ENCODE peak calls at places on chromosomes 16 and 17, in eight cellular contexts. R, Q, P, B, E, L, U and Y are unnamed samples.

GRCh38 chr17:14859521-14859920 is 405.6 kb downstream of the PMP22 start:
- DNase-seq in R (no peak), Q (no peak), P (no peak), B (no peak), E (no peak), L (no peak), U (no peak), Y (no peak)

GRCh38 chr17:50868594-50868993 is 2.4 kb upstream of the TOB1 start:
- DNase-seq in R (no peak), Q (no peak), P (no peak), B (no peak), E (no peak), L (no peak), U (no peak), Y (no peak)

GRCh38 chr17:74218436-74218835 is 5.1 kb downstream of the TTYH2 start:
- DNase-seq in R (no peak), Q (no peak), P (no peak), B (no peak), E (no peak), L (no peak), U (no peak), Y (no peak)

GRCh38 chr17:46811978-46812583 is 6.4 kb downstream of the WNT3 start:
- DNase-seq in R (peak), Q (no peak), P (no peak), B (no peak), E (no peak), L (no peak), U (no peak), Y (no peak)

GRCh38 chr16:20901441-20902112 is 1.0 kb downstream of the LYRM1 start:
- DNase-seq in R (peak), Q (peak), P (peak), B (no peak), E (no peak), L (no peak), U (peak), Y (peak)

GRCh38 chr17:79749156-79749815 is 18.5 kb downstream of the ENPP7 start:
- DNase-seq in R (peak), Q (no peak), P (no peak), B (no peak), E (no peak), L (peak), U (no peak), Y (no peak)

GRCh38 chr16:356756-357155 is 4.2 kb upstream of the AXIN1 start:
- DNase-seq in R (no peak), Q (no peak), P (no peak), B (no peak), E (no peak), L (no peak), U (peak), Y (no peak)

GRCh38 chr17:51805765-51806164 is 352.7 kb downstream of the CA10 start:
- DNase-seq in R (no peak), Q (no peak), P (no peak), B (peak), E (no peak), L (no peak), U (no peak), Y (no peak)

GRCh38 chr17:1931759-1932579 is 93.2 kb downstream of the RTN4RL1 start:
- DNase-seq in R (peak), Q (peak), P (no peak), B (peak), E (no peak), L (no peak), U (peak), Y (peak)

GRCh38 chr16:30949655-30950515 is 1.0 kb downstream of the ORAI3 start:
- DNase-seq in R (peak), Q (peak), P (peak), B (no peak), E (no peak), L (peak), U (peak), Y (peak)

GRCh38 chr17:68133370-68134045 is 98.0 kb downstream of the KPNA2 start:
- DNase-seq in R (no peak), Q (no peak), P (no peak), B (no peak), E (no peak), L (no peak), U (peak), Y (no peak)

GRCh38 chr16:89455178-89455577 is 35.2 kb downstream of the ANKRD11 start:
- DNase-seq in R (no peak), Q (no peak), P (no peak), B (no peak), E (no peak), L (no peak), U (no peak), Y (no peak)

GRCh38 chr16:81403601-81404391 is 40.8 kb upstream of the CMIP start:
- DNase-seq in R (peak), Q (peak), P (peak), B (peak), E (peak), L (peak), U (peak), Y (peak)

GRCh38 chr17:31917065-31917529 is 15.6 kb upstream of the UTP6 start:
- DNase-seq in R (no peak), Q (peak), P (no peak), B (no peak), E (no peak), L (no peak), U (no peak), Y (no peak)

GRCh38 chr16:1530883-1531637 is 2.4 kb upstream of the TMEM204 start:
- DNase-seq in R (no peak), Q (no peak), P (peak), B (no peak), E (no peak), L (no peak), U (peak), Y (no peak)

GRCh38 chr17:44775838-44776621 is 17.2 kb downstream of the ADAM11 start:
- DNase-seq in R (no peak), Q (peak), P (peak), B (no peak), E (no peak), L (no peak), U (no peak), Y (no peak)

GRCh38 chr16:82657239-82657638 is 30.5 kb downstream of the CDH13 start:
- DNase-seq in R (no peak), Q (no peak), P (no peak), B (no peak), E (no peak), L (peak), U (no peak), Y (no peak)

GRCh38 chr17:6303664-6304063 is 131.3 kb downstream of the AIPL1 start:
- DNase-seq in R (peak), Q (no peak), P (peak), B (no peak), E (no peak), L (peak), U (no peak), Y (no peak)

GRCh38 chr16:3589001-3589400 is 11.8 kb upstream of the NLRC3 start:
- DNase-seq in R (no peak), Q (no peak), P (no peak), B (no peak), E (no peak), L (no peak), U (no peak), Y (no peak)

GRCh38 chr16:30771726-30772125 is 9.6 kb downstream of the RNF40 start:
- DNase-seq in R (no peak), Q (no peak), P (no peak), B (no peak), E (no peak), L (no peak), U (no peak), Y (no peak)

GRCh38 chr17:72004476-72005331 is 116.1 kb upstream of the SOX9 start:
- DNase-seq in R (no peak), Q (no peak), P (no peak), B (no peak), E (no peak), L (no peak), U (no peak), Y (no peak)

GRCh38 chr17:65265276-65265675 is 128.1 kb downstream of the RGS9 start:
- DNase-seq in R (no peak), Q (no peak), P (no peak), B (no peak), E (no peak), L (no peak), U (no peak), Y (no peak)

GRCh38 chr17:28716740-28717577 is 709 bp downstream of the RAB34 start:
- DNase-seq in R (no peak), Q (no peak), P (no peak), B (no peak), E (no peak), L (peak), U (peak), Y (no peak)

GRCh38 chr17:28953444-28954118 is 2.3 kb upstream of the PHF12 start:
- DNase-seq in R (no peak), Q (peak), P (peak), B (no peak), E (no peak), L (peak), U (no peak), Y (no peak)

GRCh38 chr17:83179378-83179777 is 100.0 kb downstream of the METRNL start:
- DNase-seq in R (no peak), Q (no peak), P (peak), B (no peak), E (no peak), L (no peak), U (no peak), Y (no peak)

GRCh38 chr16:58187657-58188430 is 10.1 kb downstream of the CSNK2A2 start:
- DNase-seq in R (no peak), Q (no peak), P (no peak), B (no peak), E (no peak), L (no peak), U (peak), Y (no peak)

GRCh38 chr16:29849505-29849904 is 13.5 kb downstream of the CDIPT start:
- DNase-seq in R (no peak), Q (no peak), P (no peak), B (no peak), E (no peak), L (no peak), U (no peak), Y (no peak)

GRCh38 chr16:52070341-52071057 is 476.4 kb downstream of the TOX3 start:
- DNase-seq in R (no peak), Q (no peak), P (no peak), B (no peak), E (no peak), L (no peak), U (no peak), Y (no peak)

GRCh38 chr17:10806863-10807262 is 3.0 kb upstream of the TMEM238L start:
- DNase-seq in R (no peak), Q (no peak), P (no peak), B (no peak), E (no peak), L (no peak), U (no peak), Y (no peak)

GRCh38 chr17:77936881-77937280 is 21.6 kb upstream of the TNRC6C start:
- DNase-seq in R (no peak), Q (no peak), P (no peak), B (no peak), E (no peak), L (no peak), U (no peak), Y (no peak)

GRCh38 chr17:45225051-45225700 is 3.5 kb downstream of the FMNL1 start:
- DNase-seq in R (no peak), Q (no peak), P (no peak), B (no peak), E (no peak), L (no peak), U (peak), Y (no peak)

GRCh38 chr17:56297142-56297541 is 143.9 kb downstream of the ANKFN1 start:
- DNase-seq in R (no peak), Q (no peak), P (no peak), B (no peak), E (no peak), L (no peak), U (no peak), Y (no peak)

GRCh38 chr17:76530489-76530814 is 7.1 kb downstream of the CYGB start:
- DNase-seq in R (no peak), Q (no peak), P (no peak), B (no peak), E (no peak), L (no peak), U (peak), Y (no peak)

GRCh38 chr16:22326771-22327445 is 29.7 kb downstream of the POLR3E start:
- DNase-seq in R (no peak), Q (no peak), P (no peak), B (no peak), E (no peak), L (no peak), U (no peak), Y (no peak)

GRCh38 chr17:16327018-16327417 is 26.3 kb downstream of the CENPV start:
- DNase-seq in R (no peak), Q (no peak), P (no peak), B (no peak), E (no peak), L (no peak), U (no peak), Y (no peak)

GRCh38 chr16:69048328-69049120 is 56.9 kb upstream of the HAS3 start:
- DNase-seq in R (no peak), Q (no peak), P (no peak), B (no peak), E (no peak), L (no peak), U (no peak), Y (no peak)